ENCODE peak calls at places on chromosomes 16 and 17, in six cellular contexts. G is uterus, B is suprapubic skin, W is adrenal gland, J is lower leg skin, Y is H1. Q is an unnamed sample.
A peak's percentile ranks its signal among the peaks of the same experiment; 100 is the strongest.

GRCh38 chr17:20302191-20302917 is 165.0 kb downstream of the LGALS9B start:
- DNase-seq in G (no peak), B (no peak), W (no peak), J (no peak), Y (no peak), Q (no peak)

GRCh38 chr17:61689610-61690180 is 98.7 kb upstream of the NACA2 start:
- DNase-seq in G (no peak), B (no peak), W (no peak), J (no peak), Y (no peak), Q (no peak)

GRCh38 chr16:82808036-82808435 is 181.3 kb downstream of the CDH13 start:
- DNase-seq in G (no peak), B (no peak), W (no peak), J (no peak), Y (no peak), Q (no peak)

GRCh38 chr16:84774810-84775209 is 45.0 kb upstream of the CRISPLD2 start:
- DNase-seq in G (peak; percentile 38), B (no peak), W (peak; percentile 51), J (peak; percentile 70), Y (no peak), Q (no peak)

GRCh38 chr17:82055965-82056728 is 4.4 kb downstream of the GPS1 start:
- DNase-seq in G (no peak), B (no peak), W (no peak), J (no peak), Y (no peak), Q (no peak)

GRCh38 chr16:53433930-53434435 is 288 bp upstream of the RBL2 start:
- DNase-seq in G (no peak), B (no peak), W (peak; percentile 88), J (no peak), Y (no peak), Q (no peak)

GRCh38 chr16:14196011-14196410 is 124.9 kb downstream of the MRTFB start:
- DNase-seq in G (no peak), B (no peak), W (peak; percentile 71), J (no peak), Y (no peak), Q (no peak)

GRCh38 chr17:82603981-82604448 is 44.2 kb downstream of the WDR45B start:
- DNase-seq in G (no peak), B (no peak), W (peak; percentile 84), J (no peak), Y (no peak), Q (peak; percentile 79)

GRCh38 chr16:4954714-4955113 is 3.4 kb upstream of the SEC14L5 start:
- DNase-seq in G (no peak), B (no peak), W (no peak), J (no peak), Y (no peak), Q (no peak)

GRCh38 chr16:64784635-64785034 is 337.2 kb downstream of the CDH11 start:
- DNase-seq in G (no peak), B (no peak), W (no peak), J (no peak), Y (no peak), Q (no peak)

GRCh38 chr16:68401871-68402747 is 46.2 kb downstream of the SMPD3 start:
- DNase-seq in G (no peak), B (no peak), W (peak; percentile 31), J (no peak), Y (no peak), Q (peak; percentile 25)

GRCh38 chr16:10616744-10617640 is 36.6 kb upstream of the EMP2 start:
- DNase-seq in G (peak; percentile 36), B (peak; percentile 85), W (peak; percentile 23), J (peak; percentile 90), Y (peak; percentile 63), Q (peak; percentile 80)

GRCh38 chr16:51164167-51164566 is 13.1 kb upstream of the SALL1 start:
- DNase-seq in G (no peak), B (no peak), W (no peak), J (no peak), Y (no peak), Q (no peak)

GRCh38 chr17:281365-281999 is 71.1 kb downstream of the RPH3AL start:
- DNase-seq in G (peak; percentile 3), B (peak; percentile 58), W (no peak), J (peak; percentile 75), Y (no peak), Q (peak; percentile 8)

GRCh38 chr17:36544320-36545092 is at the start of gene GGNBP2:
- DNase-seq in G (peak; percentile 92), B (peak; percentile 97), W (peak; percentile 92), J (peak; percentile 98), Y (peak; percentile 95), Q (peak; percentile 97)

GRCh38 chr17:36546418-36547093 is 1.8 kb downstream of the GGNBP2 start:
- DNase-seq in G (no peak), B (no peak), W (no peak), J (no peak), Y (no peak), Q (no peak)

GRCh38 chr17:36545093-36545464 is 360 bp downstream of the GGNBP2 start:
- DNase-seq in G (no peak), B (no peak), W (no peak), J (no peak), Y (no peak), Q (no peak)

GRCh38 chr17:36544049-36544319 is 735 bp upstream of the GGNBP2 start:
- DNase-seq in G (peak; percentile 32), B (no peak), W (peak; percentile 56), J (no peak), Y (no peak), Q (peak; percentile 69)

GRCh38 chr17:36545465-36546417 is 1.0 kb downstream of the GGNBP2 start:
- DNase-seq in G (peak; percentile 97), B (peak; percentile 98), W (peak; percentile 97), J (peak; percentile 99), Y (peak; percentile 98), Q (peak; percentile 97)
- TF ChIP-seq POLR2A in G (peak; percentile 52), B (peak; percentile 90), W (peak; percentile 98), J (no peak), Y (peak; percentile 72), Q (peak; percentile 48)

GRCh38 chr16:90046971-90047713 is 27.9 kb upstream of the DBNDD1 start:
- DNase-seq in G (peak; percentile 82), B (no peak), W (peak; percentile 90), J (no peak), Y (peak; percentile 88), Q (peak; percentile 74)

GRCh38 chr16:90048347-90048722 is 28.8 kb downstream of the PRDM7 start:
- DNase-seq in G (no peak), B (no peak), W (no peak), J (no peak), Y (no peak), Q (no peak)

GRCh38 chr16:90048737-90049330 is 28.3 kb downstream of the PRDM7 start:
- DNase-seq in G (no peak), B (no peak), W (no peak), J (no peak), Y (no peak), Q (no peak)

GRCh38 chr16:90046122-90046970 is 27.1 kb upstream of the DBNDD1 start:
- DNase-seq in G (no peak), B (no peak), W (peak; percentile 32), J (no peak), Y (no peak), Q (no peak)

DNA sequence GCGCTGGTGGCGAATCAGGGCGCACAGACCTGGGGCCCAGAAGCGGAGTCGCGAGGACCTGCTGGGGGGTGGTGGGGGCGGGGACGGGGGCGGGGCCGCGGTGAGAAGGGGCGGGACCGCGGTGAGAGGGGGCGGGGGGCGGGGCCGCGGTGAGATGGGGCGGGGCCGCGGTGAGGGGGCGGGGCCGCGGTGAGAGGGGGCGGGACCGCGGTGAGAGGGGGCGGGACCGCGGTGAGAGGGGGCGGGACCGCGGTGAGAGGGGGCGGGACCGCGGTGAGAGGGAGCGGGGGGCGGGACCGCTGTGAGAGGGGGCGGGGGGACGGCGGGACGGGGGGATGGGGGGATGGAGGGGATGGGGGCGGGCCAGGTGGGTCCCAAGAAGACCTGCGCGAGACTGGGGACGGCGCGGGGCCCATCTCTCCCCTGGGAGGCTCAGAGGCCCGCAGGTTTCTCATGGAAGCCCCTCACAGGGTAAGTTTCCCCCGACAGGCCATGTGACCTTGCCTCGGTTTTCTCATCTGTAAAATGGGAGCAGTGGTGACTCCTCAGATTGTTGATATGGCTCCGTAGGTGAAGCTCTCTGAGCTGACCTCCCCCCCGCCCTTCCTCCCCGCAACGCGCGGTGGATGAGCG is 28.6 kb upstream of the DBNDD1 start:
- DNase-seq in G (no peak), B (no peak), W (no peak), J (no peak), Y (peak; percentile 63), Q (no peak)
- H3K4me3 ChIP-seq in G (peak overlapping the region; percentile 18), B (peak overlapping the region; percentile 50), W (peak overlapping the region; percentile 55), J (peak overlapping the region; percentile 24), Y (peak overlapping the region; percentile 34), Q (peak overlapping the region; percentile 35)

DNA sequence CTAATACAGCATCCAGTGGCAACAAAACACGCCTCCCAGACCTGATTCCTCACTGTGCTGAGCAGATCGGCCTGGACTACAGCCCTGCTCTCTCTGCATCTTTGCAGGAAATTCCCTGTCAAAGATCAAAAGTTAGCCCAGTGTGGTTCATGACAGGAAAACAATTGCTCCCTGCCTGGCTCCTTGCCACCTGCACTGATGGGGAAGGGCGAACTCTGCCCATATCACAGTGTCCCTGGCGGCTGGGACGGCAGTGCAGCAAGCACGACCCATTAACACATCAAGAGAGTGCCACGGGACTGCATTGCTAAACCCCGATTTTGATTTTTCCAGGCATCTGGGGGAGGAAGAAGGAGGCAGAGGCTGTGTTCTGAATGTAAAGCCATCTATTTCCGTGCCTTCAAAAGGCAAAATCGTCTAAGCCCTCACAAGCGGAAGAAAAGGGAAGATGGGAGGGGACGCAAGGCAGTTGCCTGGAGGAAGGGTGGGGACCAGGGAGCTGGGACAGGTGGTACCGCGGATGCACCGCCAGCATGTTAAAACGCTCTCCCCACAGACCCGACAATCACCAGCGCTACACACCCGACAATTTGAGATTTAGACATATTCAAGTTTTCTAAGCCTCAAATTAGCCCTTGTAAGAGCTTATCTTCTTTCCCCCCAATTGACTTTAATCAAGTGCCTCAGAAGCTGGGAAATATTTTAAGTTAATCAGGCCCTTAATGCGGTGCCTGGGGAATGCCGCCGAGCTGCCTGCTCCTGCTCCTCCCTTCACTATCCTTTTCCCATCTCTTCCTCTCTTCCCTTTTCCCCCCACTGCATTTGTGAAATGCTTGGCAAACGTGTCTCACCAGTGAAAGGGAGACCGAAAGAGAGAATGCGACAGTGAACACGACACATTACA is 238.8 kb upstream of the CDH5 start:
- DNase-seq in G (no peak), B (no peak), W (peak; percentile 56), J (peak; percentile 89), Y (no peak), Q (no peak)
- TF ChIP-seq CTCF in G (no peak), B (no peak), W (peak; percentile 24), J (no peak), Y (no peak), Q (no peak)

DNA sequence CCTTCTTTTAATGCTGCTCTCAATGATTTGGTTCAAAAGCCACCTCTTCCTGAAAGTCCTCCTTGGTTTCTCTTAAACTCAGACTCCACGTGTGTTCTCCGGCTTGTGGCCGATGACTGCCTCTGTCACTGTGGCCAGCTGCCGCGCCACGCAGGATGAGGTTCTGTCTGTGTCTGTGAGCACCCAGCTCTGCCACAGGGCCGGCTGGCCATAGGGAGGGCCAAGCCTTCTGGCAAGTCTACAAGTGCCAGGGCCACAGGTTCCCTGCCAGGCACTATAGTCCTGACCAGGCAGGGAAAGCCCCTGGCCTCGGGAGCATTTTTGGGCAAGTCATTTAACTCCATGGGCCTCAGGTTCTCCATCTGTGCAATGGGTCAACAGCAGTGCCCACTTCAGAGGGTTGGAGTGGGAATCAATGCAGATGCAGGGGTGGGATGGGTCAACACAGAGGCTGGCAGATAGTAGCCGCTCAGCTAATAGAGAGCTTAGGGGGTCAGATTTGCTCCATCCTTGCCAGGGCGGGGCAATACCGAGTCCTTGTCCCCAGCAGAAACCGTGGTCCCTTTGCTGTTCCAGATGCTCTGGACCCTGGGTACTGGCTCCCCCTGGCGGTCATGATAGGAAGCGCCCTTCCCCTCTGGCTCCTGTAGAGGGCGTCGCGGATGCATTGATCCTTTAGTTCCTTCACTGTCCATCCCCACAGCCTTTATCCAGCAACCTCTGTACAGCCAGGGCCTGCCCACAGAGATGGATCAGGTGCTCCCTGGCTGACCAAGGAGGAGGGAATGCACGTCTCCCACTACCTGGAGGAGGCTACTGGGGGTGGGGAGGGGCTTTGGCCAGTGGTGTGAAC is 19.3 kb upstream of the ADGRG3 start:
- DNase-seq in G (peak; percentile 69), B (peak; percentile 90), W (peak; percentile 82), J (peak; percentile 96), Y (peak; percentile 98), Q (peak; percentile 73)
- TF ChIP-seq POLR2A in G (no peak), B (no peak), W (no peak), J (no peak), Y (no peak), Q (no peak)

Q was measured in heart left ventricle.